ENCODE peak calls at places on chromosomes 3 and 15, in ten cellular contexts. K is heart right ventricle, M is AG10803, I is cardiac fibroblast, U is fibroblast of mammary gland, O is ovary, G is right atrium auricular region, R is A549, Z is kidney epithelial cell, D is tibial nerve. T is an unnamed sample.

GRCh38 chr3:181230258-181230657 is 240.7 kb upstream of the DNAJC19 start:
- DNase-seq in K (no peak), M (no peak), I (no peak), U (no peak), O (no peak), G (no peak), R (no peak), Z (no peak), D (no peak), T (no peak)

GRCh38 chr3:11206316-11206715 is 52.0 kb downstream of the HRH1 start:
- DNase-seq in K (no peak), M (no peak), I (no peak), U (no peak), O (no peak), G (no peak), R (no peak), Z (no peak), D (no peak), T (no peak)

GRCh38 chr3:14393440-14394111 is 8.8 kb upstream of the SLC6A6 start:
- DNase-seq in K (no peak), M (peak; percentile 68), I (no peak), U (no peak), O (peak; percentile 51), G (no peak), R (no peak), Z (no peak), D (no peak), T (no peak)

GRCh38 chr3:184616416-184616815 is 54.8 kb downstream of the EPHB3 start:
- DNase-seq in K (no peak), M (no peak), I (no peak), U (no peak), O (no peak), G (no peak), R (no peak), Z (no peak), D (no peak), T (no peak)

GRCh38 chr3:150736316-150736719 is 26.7 kb downstream of the SIAH2 start:
- DNase-seq in K (no peak), M (no peak), I (no peak), U (no peak), O (no peak), G (no peak), R (no peak), Z (no peak), D (no peak), T (no peak)

GRCh38 chr3:93855406-93855805 is 118.3 kb downstream of the PROS1 start:
- DNase-seq in K (no peak), M (no peak), I (no peak), U (no peak), O (no peak), G (no peak), R (no peak), Z (no peak), D (no peak), T (no peak)

GRCh38 chr3:30421261-30421660 is 185.1 kb upstream of the TGFBR2 start:
- DNase-seq in K (no peak), M (peak; percentile 88), I (peak; percentile 93), U (peak; percentile 91), O (no peak), G (no peak), R (no peak), Z (no peak), D (no peak), T (no peak)

GRCh38 chr15:69794643-69795461 is 302.9 kb downstream of the TLE3 start:
- DNase-seq in K (no peak), M (peak; percentile 68), I (peak; percentile 59), U (peak; percentile 11), O (peak; percentile 70), G (peak; percentile 84), R (no peak), Z (peak; percentile 26), D (peak; percentile 51), T (no peak)

GRCh38 chr3:125410922-125411321 is 35.8 kb upstream of the ZNF148 start:
- DNase-seq in K (no peak), M (no peak), I (no peak), U (no peak), O (no peak), G (no peak), R (no peak), Z (no peak), D (no peak), T (no peak)

GRCh38 chr3:4419386-4419785 is 47.7 kb downstream of the SUMF1 start:
- DNase-seq in K (no peak), M (no peak), I (no peak), U (no peak), O (no peak), G (no peak), R (no peak), Z (no peak), D (no peak), T (no peak)

GRCh38 chr3:119230745-119231144 is 9.9 kb downstream of the B4GALT4 start:
- DNase-seq in K (no peak), M (no peak), I (no peak), U (no peak), O (no peak), G (no peak), R (no peak), Z (no peak), D (no peak), T (no peak)

GRCh38 chr3:11570251-11570650 is 73.5 kb downstream of the VGLL4 start:
- DNase-seq in K (peak; percentile 48), M (peak; percentile 41), I (no peak), U (peak; percentile 34), O (no peak), G (no peak), R (no peak), Z (no peak), D (no peak), T (no peak)

GRCh38 chr3:127753898-127754410 is 68.4 kb downstream of the MGLL start:
- DNase-seq in K (no peak), M (no peak), I (no peak), U (no peak), O (no peak), G (no peak), R (no peak), Z (no peak), D (no peak), T (no peak)

GRCh38 chr3:48411606-48412374 is 18.1 kb downstream of the PLXNB1 start:
- DNase-seq in K (no peak), M (no peak), I (no peak), U (no peak), O (no peak), G (no peak), R (no peak), Z (no peak), D (peak; percentile 4), T (no peak)

GRCh38 chr15:68989876-68990754 is 24.4 kb upstream of the NOX5 start:
- DNase-seq in K (no peak), M (no peak), I (no peak), U (no peak), O (no peak), G (no peak), R (no peak), Z (no peak), D (no peak), T (no peak)

GRCh38 chr3:107612581-107613182 is 89.9 kb downstream of the BBX start:
- DNase-seq in K (no peak), M (no peak), I (no peak), U (no peak), O (no peak), G (no peak), R (no peak), Z (no peak), D (no peak), T (no peak)

GRCh38 chr15:29938701-29939340 is 116.6 kb upstream of the TJP1 start:
- DNase-seq in K (no peak), M (no peak), I (no peak), U (peak; percentile 14), O (no peak), G (no peak), R (no peak), Z (no peak), D (no peak), T (no peak)
- TF ChIP-seq CTCF in K (peak; percentile 52), M (peak; percentile 24), I (peak; percentile 13), U (no peak), O (no peak), G (no peak), R (peak; percentile 13), Z (peak; percentile 24), D (no peak), T (peak; percentile 32)

DNA sequence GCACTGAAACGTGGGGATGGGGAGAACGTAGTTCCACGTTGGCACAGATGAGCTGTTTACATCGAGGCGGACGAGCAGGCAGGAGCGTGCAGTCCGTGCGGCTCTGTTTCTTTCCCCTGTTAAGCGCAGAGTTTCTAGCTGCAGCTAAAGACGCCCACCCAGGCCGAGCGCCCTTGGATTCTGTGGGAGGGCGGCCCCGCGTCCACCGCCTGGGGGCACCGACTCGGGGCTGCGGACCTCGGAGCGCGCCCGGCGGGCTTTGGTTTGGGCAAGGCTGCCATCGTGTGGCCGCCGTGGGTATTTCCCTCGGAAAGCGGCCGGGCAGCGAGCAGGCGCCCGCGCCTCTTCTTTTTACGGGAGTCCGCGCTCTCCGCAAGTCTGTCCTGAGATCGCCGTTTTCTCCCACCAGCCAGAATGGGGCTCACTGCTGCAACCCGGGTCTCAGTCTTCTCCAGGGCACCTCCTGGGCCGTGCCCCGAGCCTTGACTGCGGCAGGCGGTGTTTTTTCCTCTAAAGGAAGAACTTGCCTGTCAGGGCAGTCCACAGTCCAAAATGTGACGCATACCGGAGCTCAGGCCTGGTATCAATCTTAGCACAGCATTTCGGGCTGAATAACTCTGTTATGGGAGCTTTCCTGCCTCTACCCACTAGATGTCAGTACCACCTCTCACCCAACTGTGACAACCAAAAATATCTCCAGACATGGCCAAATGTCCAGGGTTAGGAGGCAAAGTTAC is 219.9 kb upstream of the IGF1R start:
- DNase-seq in K (peak; percentile 73), M (peak; percentile 68), I (peak; percentile 74), U (peak; percentile 73), O (peak; percentile 71), G (peak; percentile 77), R (peak; percentile 85), Z (peak; percentile 34), D (peak; percentile 61), T (peak; percentile 17)
- H3K4me3 ChIP-seq in K (peak overlapping the region; percentile 37), M (peak overlapping the region; percentile 63), I (peak overlapping the region; percentile 52), U (peak overlapping the region; percentile 45), O (peak overlapping the region; percentile 28), G (peak overlapping the region; percentile 23), R (peak overlapping the region; percentile 39), Z (peak overlapping the region; percentile 21), D (peak overlapping the region; percentile 26), T (peak overlapping the region; percentile 28)

DNA sequence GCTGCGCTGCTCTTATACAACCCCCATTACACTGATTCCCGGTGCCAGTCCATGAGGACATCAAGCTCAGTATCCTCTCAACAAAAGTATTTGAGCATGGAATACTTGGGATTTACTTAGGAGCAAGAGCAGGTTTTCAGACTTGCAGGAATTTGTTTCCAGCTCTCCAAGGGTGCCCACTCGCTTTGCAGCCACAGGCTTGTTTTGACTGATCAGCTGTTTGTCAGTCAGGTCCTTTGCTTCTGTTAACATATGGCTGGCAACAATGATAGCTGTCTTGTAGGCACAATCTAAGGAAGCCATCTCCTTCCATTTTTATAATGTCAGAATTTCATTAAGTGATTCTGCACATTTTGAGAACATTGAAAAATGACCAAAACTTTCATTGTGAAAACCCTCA is 38.2 kb upstream of the MCF2L2 start:
- DNase-seq in K (no peak), M (no peak), I (no peak), U (no peak), O (no peak), G (no peak), R (no peak), Z (no peak), D (no peak), T (no peak)
- TF ChIP-seq CTCF in K (no peak), M (no peak), I (no peak), U (no peak), O (no peak), G (no peak), R (no peak), Z (no peak), D (no peak), T (no peak)

GRCh38 chr15:88541709-88542341 is 4.7 kb downstream of the DET1 start:
- DNase-seq in K (no peak), M (no peak), I (no peak), U (no peak), O (no peak), G (no peak), R (no peak), Z (no peak), D (no peak), T (no peak)
- H3K4me3 ChIP-seq in K (no peak overlapping the region), M (no peak overlapping the region), I (no peak overlapping the region), U (no peak overlapping the region), O (no peak overlapping the region), G (no peak overlapping the region), R (no peak overlapping the region), Z (no peak overlapping the region), D (no peak overlapping the region), T (no peak overlapping the region)

T was measured in HFF-Myc.